ENCODE peak calls at places on chromosome 2, in five cellular contexts. One of them, this sample, is unnamed.

GRCh38 chr2:2769481-2770431 is 438.7 kb upstream of the MYT1L start:
- DNase-seq in cardiac muscle cell: peak; percentile 22
- DNase-seq in NCI-H2081: no peak
- DNase-seq in A673: peak; percentile 24
- DNase-seq in GM19239: no peak
- DNase-seq in this sample: no peak

GRCh38 chr2:42848726-42849290 is 56.4 kb upstream of the HAAO start:
- DNase-seq in GM19239: no peak
- DNase-seq in cardiac muscle cell: no peak
- DNase-seq in A673: no peak
- DNase-seq in NCI-H2081: no peak
- DNase-seq in this sample: no peak

GRCh38 chr2:58913082-58913726 is 672.1 kb upstream of the FANCL start:
- DNase-seq in A673: peak; percentile 53
- DNase-seq in GM19239: no peak
- DNase-seq in cardiac muscle cell: no peak
- DNase-seq in NCI-H2081: peak; percentile 80
- DNase-seq in this sample: no peak

GRCh38 chr2:224157655-224158054 is 118.6 kb upstream of the SERPINE2 start:
- DNase-seq in NCI-H2081: no peak
- DNase-seq in GM19239: no peak
- DNase-seq in cardiac muscle cell: no peak
- DNase-seq in A673: no peak
- DNase-seq in this sample: no peak

GRCh38 chr2:218404351-218405145 is 4.9 kb downstream of the CTDSP1 start:
- DNase-seq in NCI-H2081: no peak
- DNase-seq in A673: no peak
- DNase-seq in GM19239: no peak
- DNase-seq in cardiac muscle cell: no peak
- DNase-seq in this sample: no peak

GRCh38 chr2:112721819-112722522 is 1.2 kb downstream of the NT5DC4 start:
- DNase-seq in A673: no peak
- DNase-seq in GM19239: no peak
- DNase-seq in NCI-H2081: no peak
- DNase-seq in cardiac muscle cell: no peak
- DNase-seq in this sample: no peak

GRCh38 chr2:25567406-25567805 is 106.0 kb downstream of the DTNB start:
- DNase-seq in NCI-H2081: no peak
- DNase-seq in GM19239: no peak
- DNase-seq in A673: peak; percentile 67
- DNase-seq in cardiac muscle cell: peak; percentile 27
- DNase-seq in this sample: no peak

GRCh38 chr2:1248187-1248586 is 165.1 kb upstream of the TPO start:
- DNase-seq in A673: no peak
- DNase-seq in NCI-H2081: no peak
- DNase-seq in GM19239: no peak
- DNase-seq in cardiac muscle cell: no peak
- DNase-seq in this sample: no peak

GRCh38 chr2:45315881-45316280 is 295.2 kb downstream of the SRBD1 start:
- DNase-seq in cardiac muscle cell: no peak
- DNase-seq in NCI-H2081: no peak
- DNase-seq in A673: no peak
- DNase-seq in GM19239: no peak
- DNase-seq in this sample: peak; percentile 64

GRCh38 chr2:179332903-179333302 is 68.3 kb upstream of the SESTD1 start:
- DNase-seq in A673: peak; percentile 23
- DNase-seq in cardiac muscle cell: no peak
- DNase-seq in NCI-H2081: no peak
- DNase-seq in GM19239: no peak
- DNase-seq in this sample: peak; percentile 68

GRCh38 chr2:233905945-233906344 is 11.2 kb upstream of the TRPM8 start:
- DNase-seq in A673: no peak
- DNase-seq in GM19239: no peak
- DNase-seq in NCI-H2081: no peak
- DNase-seq in cardiac muscle cell: no peak
- DNase-seq in this sample: no peak

GRCh38 chr2:72112421-72112820 is 35.2 kb downstream of the CYP26B1 start:
- DNase-seq in GM19239: no peak
- DNase-seq in cardiac muscle cell: no peak
- DNase-seq in NCI-H2081: no peak
- DNase-seq in A673: no peak
- DNase-seq in this sample: no peak

GRCh38 chr2:69278366-69278765 is 108.7 kb downstream of the GFPT1 start:
- DNase-seq in A673: no peak
- DNase-seq in GM19239: no peak
- DNase-seq in NCI-H2081: no peak
- DNase-seq in cardiac muscle cell: no peak
- DNase-seq in this sample: no peak

GRCh38 chr2:239803102-239803763 is 221.9 kb downstream of the NDUFA10 start:
- DNase-seq in GM19239: no peak
- DNase-seq in cardiac muscle cell: no peak
- DNase-seq in A673: no peak
- DNase-seq in NCI-H2081: no peak
- DNase-seq in this sample: no peak